ENCODE peak calls at places on chromosomes 3 and 15, in five cellular contexts. One of them, this sample, is unnamed.
A peak's percentile ranks its signal among the peaks of the same experiment; 100 is the strongest.

GRCh38 chr3:57391767-57392166 is 99.3 kb upstream of the ASB14 start:
- DNase-seq in nucleus accumbens: no peak
- DNase-seq in choroid plexus epithelial cell: no peak
- DNase-seq in kidney: no peak
- DNase-seq in GM10248: no peak
- DNase-seq in this sample: no peak

GRCh38 chr3:110261141-110261540 is 810.5 kb upstream of the NECTIN3 start:
- DNase-seq in nucleus accumbens: no peak
- DNase-seq in choroid plexus epithelial cell: no peak
- DNase-seq in kidney: no peak
- DNase-seq in GM10248: no peak
- DNase-seq in this sample: no peak

GRCh38 chr3:150759319-150759718 is 3.6 kb downstream of the SIAH2 start:
- DNase-seq in nucleus accumbens: no peak
- DNase-seq in choroid plexus epithelial cell: no peak
- DNase-seq in kidney: no peak
- DNase-seq in GM10248: no peak
- DNase-seq in this sample: no peak

GRCh38 chr3:29240248-29240647 is 40.6 kb upstream of the RBMS3 start:
- DNase-seq in nucleus accumbens: no peak
- DNase-seq in choroid plexus epithelial cell: peak; percentile 78
- DNase-seq in kidney: no peak
- DNase-seq in GM10248: no peak
- DNase-seq in this sample: peak; percentile 2

GRCh38 chr3:46998121-46998851 is 18.8 kb downstream of the NBEAL2 start:
- DNase-seq in nucleus accumbens: no peak
- DNase-seq in choroid plexus epithelial cell: peak; percentile 65
- DNase-seq in kidney: peak; percentile 87
- DNase-seq in GM10248: peak; percentile 84
- DNase-seq in this sample: peak; percentile 58

GRCh38 chr15:82108489-82109078 is 62.8 kb upstream of the MEX3B start:
- DNase-seq in nucleus accumbens: no peak
- DNase-seq in choroid plexus epithelial cell: peak; percentile 67
- DNase-seq in kidney: no peak
- DNase-seq in GM10248: peak; percentile 85
- DNase-seq in this sample: peak; percentile 72

GRCh38 chr15:38547255-38547997 is 17.2 kb downstream of the RASGRP1 start:
- DNase-seq in nucleus accumbens: peak; percentile 55
- DNase-seq in choroid plexus epithelial cell: peak; percentile 49
- DNase-seq in kidney: no peak
- DNase-seq in GM10248: no peak
- DNase-seq in this sample: no peak

GRCh38 chr3:13871791-13872190 is 8.1 kb downstream of the WNT7A start:
- DNase-seq in nucleus accumbens: no peak
- DNase-seq in choroid plexus epithelial cell: no peak
- DNase-seq in kidney: peak; percentile 32
- DNase-seq in GM10248: no peak
- DNase-seq in this sample: no peak

GRCh38 chr3:186921578-186921977 is 8.7 kb upstream of the ST6GAL1 start:
- DNase-seq in nucleus accumbens: no peak
- DNase-seq in choroid plexus epithelial cell: no peak
- DNase-seq in kidney: no peak
- DNase-seq in GM10248: no peak
- DNase-seq in this sample: peak; percentile 70

GRCh38 chr15:78739996-78740903 is 71.0 kb downstream of the ADAMTS7 start:
- DNase-seq in nucleus accumbens: no peak
- DNase-seq in choroid plexus epithelial cell: peak; percentile 66
- DNase-seq in kidney: peak; percentile 75
- DNase-seq in GM10248: peak; percentile 41
- DNase-seq in this sample: peak; percentile 77

GRCh38 chr3:77207753-77208152 is 167.9 kb downstream of the ROBO2 start:
- DNase-seq in nucleus accumbens: no peak
- DNase-seq in choroid plexus epithelial cell: no peak
- DNase-seq in kidney: no peak
- DNase-seq in GM10248: no peak
- DNase-seq in this sample: no peak

GRCh38 chr3:45638299-45639043 is 43.9 kb downstream of the LIMD1 start:
- DNase-seq in nucleus accumbens: no peak
- DNase-seq in choroid plexus epithelial cell: no peak
- DNase-seq in kidney: no peak
- DNase-seq in GM10248: no peak
- DNase-seq in this sample: no peak

GRCh38 chr3:31227152-31227581 is 305.6 kb upstream of the STT3B start:
- DNase-seq in nucleus accumbens: no peak
- DNase-seq in choroid plexus epithelial cell: no peak
- DNase-seq in kidney: no peak
- DNase-seq in GM10248: no peak
- DNase-seq in this sample: no peak

GRCh38 chr3:111069974-111070751 is 1.5 kb upstream of the NECTIN3 start:
- DNase-seq in nucleus accumbens: peak; percentile 56
- DNase-seq in choroid plexus epithelial cell: peak; percentile 38
- DNase-seq in kidney: peak; percentile 79
- DNase-seq in GM10248: no peak
- DNase-seq in this sample: peak; percentile 40

GRCh38 chr3:45365060-45365459 is 23.3 kb upstream of the LARS2 start:
- DNase-seq in nucleus accumbens: no peak
- DNase-seq in choroid plexus epithelial cell: no peak
- DNase-seq in kidney: no peak
- DNase-seq in GM10248: no peak
- DNase-seq in this sample: peak; percentile 68

GRCh38 chr3:99854899-99855298 is 37.2 kb downstream of the CMSS1 start:
- DNase-seq in nucleus accumbens: no peak
- DNase-seq in choroid plexus epithelial cell: no peak
- DNase-seq in kidney: no peak
- DNase-seq in GM10248: no peak
- DNase-seq in this sample: no peak

This sample was measured in NCI-H82.